ENCODE peak calls at places on chromosome 22, in six cellular contexts. One of them, this sample, is unnamed.

GRCh38 chr22:49007013-49007653 is 820.5 kb downstream of the BRD1 start:
- DNase-seq in GM12891: no peak
- DNase-seq in HepG2: no peak
- DNase-seq in GM12878: no peak
- DNase-seq in K562: no peak
- DNase-seq in H1: no peak
- DNase-seq in this sample: no peak

GRCh38 chr22:24140357-24140756 is 40.9 kb upstream of the SUSD2 start:
- DNase-seq in GM12891: no peak
- DNase-seq in HepG2: no peak
- DNase-seq in GM12878: no peak
- DNase-seq in K562: no peak
- DNase-seq in H1: no peak
- DNase-seq in this sample: no peak

GRCh38 chr22:30863161-30863833 is 105.3 kb downstream of the MORC2 start:
- DNase-seq in GM12891: no peak
- DNase-seq in HepG2: peak
- DNase-seq in GM12878: no peak
- DNase-seq in K562: peak
- DNase-seq in H1: no peak
- DNase-seq in this sample: peak

GRCh38 chr22:22059476-22060002 is 77.0 kb upstream of the TOP3B start:
- DNase-seq in GM12891: no peak
- DNase-seq in HepG2: no peak
- DNase-seq in GM12878: no peak
- DNase-seq in K562: no peak
- DNase-seq in H1: no peak
- DNase-seq in this sample: no peak

GRCh38 chr22:48379371-48379770 is 1448.3 kb downstream of the BRD1 start:
- DNase-seq in GM12891: no peak
- DNase-seq in HepG2: no peak
- DNase-seq in GM12878: no peak
- DNase-seq in K562: no peak
- DNase-seq in H1: no peak
- DNase-seq in this sample: no peak

GRCh38 chr22:34776827-34777226 is 289.1 kb upstream of the ISX start:
- DNase-seq in GM12891: no peak
- DNase-seq in HepG2: no peak
- DNase-seq in GM12878: no peak
- DNase-seq in K562: no peak
- DNase-seq in H1: no peak
- DNase-seq in this sample: no peak

GRCh38 chr22:24727218-24727851 is 47.2 kb downstream of the PIWIL3 start:
- DNase-seq in GM12891: no peak
- DNase-seq in HepG2: peak
- DNase-seq in GM12878: no peak
- DNase-seq in K562: peak
- DNase-seq in H1: no peak
- DNase-seq in this sample: no peak

GRCh38 chr22:23117890-23118646 is 23.7 kb downstream of the RSPH14 start:
- DNase-seq in GM12891: no peak
- DNase-seq in HepG2: no peak
- DNase-seq in GM12878: no peak
- DNase-seq in K562: peak
- DNase-seq in H1: no peak
- DNase-seq in this sample: no peak

GRCh38 chr22:23278883-23279675 is 98.8 kb downstream of the BCR start:
- DNase-seq in GM12891: no peak
- DNase-seq in HepG2: no peak
- DNase-seq in GM12878: no peak
- DNase-seq in K562: peak
- DNase-seq in H1: no peak
- DNase-seq in this sample: no peak

GRCh38 chr22:37552560-37553163 is 7.6 kb upstream of the CDC42EP1 start:
- DNase-seq in GM12891: no peak
- DNase-seq in HepG2: no peak
- DNase-seq in GM12878: no peak
- DNase-seq in K562: peak
- DNase-seq in H1: no peak
- DNase-seq in this sample: no peak

GRCh38 chr22:43376765-43377485 is 33.8 kb upstream of the SCUBE1 start:
- DNase-seq in GM12891: no peak
- DNase-seq in HepG2: no peak
- DNase-seq in GM12878: peak
- DNase-seq in K562: no peak
- DNase-seq in H1: no peak
- DNase-seq in this sample: no peak

GRCh38 chr22:35561796-35562526 is 21.3 kb downstream of the RASD2 start:
- DNase-seq in GM12891: no peak
- DNase-seq in HepG2: no peak
- DNase-seq in GM12878: no peak
- DNase-seq in K562: peak
- DNase-seq in H1: no peak
- DNase-seq in this sample: no peak

GRCh38 chr22:28075260-28075981 is 156.4 kb upstream of the PITPNB start:
- DNase-seq in GM12891: no peak
- DNase-seq in HepG2: peak
- DNase-seq in GM12878: no peak
- DNase-seq in K562: no peak
- DNase-seq in H1: no peak
- DNase-seq in this sample: no peak

GRCh38 chr22:48863965-48864538 is 963.6 kb downstream of the BRD1 start:
- DNase-seq in GM12891: no peak
- DNase-seq in HepG2: no peak
- DNase-seq in GM12878: no peak
- DNase-seq in K562: no peak
- DNase-seq in H1: no peak
- DNase-seq in this sample: no peak

GRCh38 chr22:24175160-24175808 is 6.0 kb upstream of the SUSD2 start:
- DNase-seq in GM12891: peak
- DNase-seq in HepG2: peak
- DNase-seq in GM12878: no peak
- DNase-seq in K562: peak
- DNase-seq in H1: peak
- DNase-seq in this sample: peak

GRCh38 chr22:26556904-26557303 is 33.0 kb downstream of the TPST2 start:
- DNase-seq in GM12891: no peak
- DNase-seq in HepG2: no peak
- DNase-seq in GM12878: no peak
- DNase-seq in K562: no peak
- DNase-seq in H1: no peak
- DNase-seq in this sample: no peak

GRCh38 chr22:37060801-37061610 is 9.5 kb downstream of the KCTD17 start:
- DNase-seq in GM12891: peak
- DNase-seq in HepG2: no peak
- DNase-seq in GM12878: no peak
- DNase-seq in K562: no peak
- DNase-seq in H1: no peak
- DNase-seq in this sample: peak

GRCh38 chr22:36293606-36294292 is 40.8 kb downstream of the APOL1 start:
- DNase-seq in GM12891: no peak
- DNase-seq in HepG2: no peak
- DNase-seq in GM12878: no peak
- DNase-seq in K562: no peak
- DNase-seq in H1: no peak
- DNase-seq in this sample: no peak

GRCh38 chr22:26527574-26528465 is 15.5 kb upstream of the TFIP11 start:
- DNase-seq in GM12891: no peak
- DNase-seq in HepG2: no peak
- DNase-seq in GM12878: no peak
- DNase-seq in K562: no peak
- DNase-seq in H1: no peak
- DNase-seq in this sample: no peak

GRCh38 chr22:19350947-19351346 is 59.4 kb upstream of the CLTCL1 start:
- DNase-seq in GM12891: no peak
- DNase-seq in HepG2: no peak
- DNase-seq in GM12878: no peak
- DNase-seq in K562: no peak
- DNase-seq in H1: no peak
- DNase-seq in this sample: no peak

GRCh38 chr22:23289851-23290724 is 109.8 kb downstream of the BCR start:
- DNase-seq in GM12891: peak
- DNase-seq in HepG2: peak
- DNase-seq in GM12878: no peak
- DNase-seq in K562: peak
- DNase-seq in H1: peak
- DNase-seq in this sample: peak

GRCh38 chr22:46338636-46339035 is 3.1 kb downstream of the TRMU start:
- DNase-seq in GM12891: no peak
- DNase-seq in HepG2: no peak
- DNase-seq in GM12878: no peak
- DNase-seq in K562: no peak
- DNase-seq in H1: no peak
- DNase-seq in this sample: no peak

GRCh38 chr22:46337870-46338269 is 2.4 kb downstream of the TRMU start:
- DNase-seq in GM12891: no peak
- DNase-seq in HepG2: no peak
- DNase-seq in GM12878: no peak
- DNase-seq in K562: no peak
- DNase-seq in H1: no peak
- DNase-seq in this sample: no peak

GRCh38 chr22:46339956-46340355 is 4.4 kb downstream of the TRMU start:
- DNase-seq in GM12891: no peak
- DNase-seq in HepG2: no peak
- DNase-seq in GM12878: no peak
- DNase-seq in K562: no peak
- DNase-seq in H1: no peak
- DNase-seq in this sample: no peak

GRCh38 chr22:46335201-46336118 is at the start of gene TRMU:
- DNase-seq in GM12891: peak
- DNase-seq in HepG2: peak
- DNase-seq in GM12878: peak
- DNase-seq in K562: peak
- DNase-seq in H1: peak
- DNase-seq in this sample: peak

DNA sequence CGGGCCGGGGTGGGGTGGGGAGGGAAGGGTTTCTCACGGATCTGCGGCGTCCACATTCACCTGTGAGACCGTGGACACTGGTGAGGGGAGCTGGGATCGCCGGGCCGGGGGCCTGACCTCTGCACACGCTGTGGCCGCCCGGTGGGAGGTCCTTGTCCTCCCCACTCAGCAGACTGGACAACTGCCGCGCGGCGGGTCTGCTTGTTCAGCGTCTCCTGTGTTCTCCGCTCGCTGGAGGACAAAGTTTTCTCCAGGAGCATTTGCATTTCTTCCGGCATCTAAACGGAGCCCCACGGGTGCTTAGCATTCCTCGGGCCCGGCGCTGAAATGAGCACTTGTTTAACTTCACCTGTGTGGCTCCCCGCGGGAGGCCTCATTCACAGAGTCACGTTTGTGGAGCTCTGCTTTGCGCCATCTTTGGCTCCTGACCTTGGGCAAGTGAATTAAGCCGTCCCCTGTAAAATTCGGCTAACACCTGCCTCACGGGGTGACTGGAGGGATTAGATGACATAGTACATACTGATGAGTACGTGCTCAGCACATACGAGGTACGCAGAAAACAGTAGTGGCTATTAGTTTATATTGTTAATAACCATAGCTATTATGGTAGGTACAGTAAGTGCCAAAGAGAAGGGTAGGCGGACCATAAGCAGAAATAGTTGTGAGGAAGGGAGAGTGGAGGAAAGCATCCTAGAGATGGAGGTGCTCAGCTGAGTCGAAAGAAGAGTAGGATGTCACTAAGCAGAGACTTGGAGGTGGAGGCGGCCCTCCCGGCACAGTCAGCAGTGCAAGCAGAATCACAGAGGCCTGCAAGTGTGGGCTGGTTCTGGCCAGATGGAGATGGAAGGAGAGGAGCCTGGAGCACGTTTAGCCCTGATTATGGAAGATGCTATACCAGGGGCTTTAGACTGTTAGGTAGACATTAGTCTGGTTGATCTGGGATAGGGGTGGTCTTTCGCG is 885 bp downstream of the TRMU start:
- DNase-seq in GM12891: no peak
- DNase-seq in HepG2: peak
- DNase-seq in GM12878: no peak
- DNase-seq in K562: peak
- DNase-seq in H1: no peak
- DNase-seq in this sample: no peak
- TF ChIP-seq TAF1 in GM12891: no peak
- TF ChIP-seq TAF1 in HepG2: no peak
- TF ChIP-seq TAF1 in GM12878: no peak
- TF ChIP-seq TAF1 in K562: peak
- TF ChIP-seq TAF1 in H1: no peak
- TF ChIP-seq TAF1 in this sample: no peak

GRCh38 chr22:20571078-20571503 is 63.7 kb downstream of the MED15 start:
- DNase-seq in GM12891: no peak
- DNase-seq in HepG2: no peak
- DNase-seq in GM12878: no peak
- DNase-seq in K562: no peak
- DNase-seq in H1: no peak
- DNase-seq in this sample: no peak
- TF ChIP-seq POLR2A in GM12891: no peak
- TF ChIP-seq POLR2A in HepG2: no peak
- TF ChIP-seq POLR2A in GM12878: no peak
- TF ChIP-seq POLR2A in K562: no peak
- TF ChIP-seq POLR2A in H1: no peak
- TF ChIP-seq POLR2A in this sample: no peak

DNA sequence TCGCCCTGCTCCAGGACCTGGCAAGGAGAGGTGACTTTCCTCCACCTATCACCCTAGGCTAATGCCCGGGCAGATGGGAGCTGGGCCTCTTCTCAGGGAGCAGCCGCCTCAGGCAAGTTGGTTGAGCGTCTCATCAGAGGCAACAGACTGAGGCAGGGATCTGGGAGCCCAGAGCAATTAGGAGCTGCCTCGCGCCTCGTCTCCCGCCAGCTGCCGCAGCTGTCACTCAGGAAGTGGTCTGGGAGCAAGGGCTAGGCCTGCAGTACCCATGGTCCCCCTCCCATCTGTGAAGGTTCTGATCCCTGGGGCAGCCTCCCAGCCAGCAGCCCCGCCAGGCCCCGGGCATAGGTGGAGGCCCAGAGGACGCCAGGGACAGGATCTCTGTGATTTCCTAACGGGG is 4.6 kb upstream of the CABP7 start:
- DNase-seq in GM12891: no peak
- DNase-seq in HepG2: no peak
- DNase-seq in GM12878: no peak
- DNase-seq in K562: no peak
- DNase-seq in H1: no peak
- DNase-seq in this sample: no peak
- TF ChIP-seq TAF1 in GM12891: no peak
- TF ChIP-seq TAF1 in HepG2: no peak
- TF ChIP-seq TAF1 in GM12878: no peak
- TF ChIP-seq TAF1 in K562: no peak
- TF ChIP-seq TAF1 in H1: no peak
- TF ChIP-seq TAF1 in this sample: no peak

GRCh38 chr22:44475706-44476105 is 22.3 kb downstream of the RTL6 start:
- DNase-seq in GM12891: no peak
- DNase-seq in HepG2: no peak
- DNase-seq in GM12878: no peak
- DNase-seq in K562: no peak
- DNase-seq in H1: no peak
- DNase-seq in this sample: no peak

GRCh38 chr22:44473580-44473979 is 24.5 kb downstream of the RTL6 start:
- DNase-seq in GM12891: no peak
- DNase-seq in HepG2: no peak
- DNase-seq in GM12878: no peak
- DNase-seq in K562: no peak
- DNase-seq in H1: no peak
- DNase-seq in this sample: no peak

GRCh38 chr22:44472583-44472982 is 25.4 kb downstream of the RTL6 start:
- DNase-seq in GM12891: no peak
- DNase-seq in HepG2: no peak
- DNase-seq in GM12878: no peak
- DNase-seq in K562: no peak
- DNase-seq in H1: no peak
- DNase-seq in this sample: no peak

GRCh38 chr22:44473166-44473565 is 24.9 kb downstream of the RTL6 start:
- DNase-seq in GM12891: no peak
- DNase-seq in HepG2: no peak
- DNase-seq in GM12878: no peak
- DNase-seq in K562: no peak
- DNase-seq in H1: no peak
- DNase-seq in this sample: no peak
- TF ChIP-seq POLR2A in GM12891: no peak
- TF ChIP-seq POLR2A in HepG2: no peak
- TF ChIP-seq POLR2A in GM12878: no peak
- TF ChIP-seq POLR2A in K562: no peak
- TF ChIP-seq POLR2A in H1: no peak
- TF ChIP-seq POLR2A in this sample: no peak